ENCODE peak calls at places on chromosomes 2 and 18, in seven cellular contexts. One of them, this sample, is unnamed.

GRCh38 chr2:170812716-170813585 is 3.7 kb upstream of the GAD1 start:
- DNase-seq in cardiac muscle cell: peak; percentile 95
- DNase-seq in thoracic aorta: no peak
- DNase-seq in midbrain: peak; percentile 81
- DNase-seq in ELR: peak; percentile 83
- DNase-seq in posterior vena cava: no peak
- DNase-seq in osteocyte: no peak
- DNase-seq in this sample: peak; percentile 20

GRCh38 chr2:235666240-235666781 is 172.5 kb downstream of the AGAP1 start:
- DNase-seq in cardiac muscle cell: peak; percentile 87
- DNase-seq in osteocyte: no peak
- DNase-seq in ELR: peak; percentile 80
- DNase-seq in thoracic aorta: no peak
- DNase-seq in posterior vena cava: no peak
- DNase-seq in midbrain: peak; percentile 83
- DNase-seq in this sample: peak; percentile 13

GRCh38 chr2:1446281-1446680 is 33.0 kb downstream of the TPO start:
- DNase-seq in thoracic aorta: no peak
- DNase-seq in cardiac muscle cell: no peak
- DNase-seq in posterior vena cava: no peak
- DNase-seq in osteocyte: no peak
- DNase-seq in ELR: no peak
- DNase-seq in midbrain: no peak
- DNase-seq in this sample: no peak

GRCh38 chr18:37554399-37554787 is 11.2 kb downstream of the CELF4 start:
- DNase-seq in osteocyte: no peak
- DNase-seq in cardiac muscle cell: no peak
- DNase-seq in ELR: no peak
- DNase-seq in posterior vena cava: peak; percentile 43
- DNase-seq in midbrain: no peak
- DNase-seq in thoracic aorta: no peak
- DNase-seq in this sample: no peak

GRCh38 chr2:100747551-100747950 is 72.4 kb upstream of the NPAS2 start:
- DNase-seq in midbrain: no peak
- DNase-seq in ELR: peak; percentile 57
- DNase-seq in posterior vena cava: no peak
- DNase-seq in thoracic aorta: no peak
- DNase-seq in cardiac muscle cell: peak; percentile 57
- DNase-seq in osteocyte: no peak
- DNase-seq in this sample: no peak

GRCh38 chr2:163465440-163465839 is 270.4 kb downstream of the FIGN start:
- DNase-seq in osteocyte: no peak
- DNase-seq in cardiac muscle cell: peak; percentile 2
- DNase-seq in thoracic aorta: no peak
- DNase-seq in posterior vena cava: no peak
- DNase-seq in midbrain: no peak
- DNase-seq in ELR: peak; percentile 31
- DNase-seq in this sample: no peak

GRCh38 chr2:42457011-42457410 is 36.8 kb downstream of the KCNG3 start:
- DNase-seq in ELR: peak; percentile 16
- DNase-seq in cardiac muscle cell: no peak
- DNase-seq in posterior vena cava: no peak
- DNase-seq in osteocyte: no peak
- DNase-seq in midbrain: no peak
- DNase-seq in thoracic aorta: no peak
- DNase-seq in this sample: no peak

GRCh38 chr18:12403601-12404506 is 3.9 kb upstream of the PRELID3A start:
- DNase-seq in osteocyte: no peak
- DNase-seq in posterior vena cava: peak; percentile 12
- DNase-seq in midbrain: no peak
- DNase-seq in ELR: peak; percentile 94
- DNase-seq in cardiac muscle cell: peak; percentile 87
- DNase-seq in thoracic aorta: no peak
- DNase-seq in this sample: no peak

GRCh38 chr2:229081411-229081810 is 189.7 kb downstream of the PID1 start:
- DNase-seq in ELR: no peak
- DNase-seq in thoracic aorta: no peak
- DNase-seq in osteocyte: no peak
- DNase-seq in midbrain: no peak
- DNase-seq in cardiac muscle cell: no peak
- DNase-seq in posterior vena cava: no peak
- DNase-seq in this sample: no peak

GRCh38 chr2:54724560-54725342 is 1.3 kb downstream of the EML6 start:
- DNase-seq in cardiac muscle cell: no peak
- DNase-seq in osteocyte: no peak
- DNase-seq in thoracic aorta: no peak
- DNase-seq in ELR: peak; percentile 37
- DNase-seq in posterior vena cava: no peak
- DNase-seq in midbrain: peak; percentile 23
- DNase-seq in this sample: no peak

GRCh38 chr2:112791693-112792230 is 7.5 kb upstream of the IL1A start:
- DNase-seq in cardiac muscle cell: no peak
- DNase-seq in ELR: no peak
- DNase-seq in midbrain: no peak
- DNase-seq in osteocyte: no peak
- DNase-seq in posterior vena cava: no peak
- DNase-seq in thoracic aorta: no peak
- DNase-seq in this sample: no peak

GRCh38 chr2:46973687-46974086 is 58.1 kb upstream of the MCFD2 start:
- DNase-seq in ELR: no peak
- DNase-seq in midbrain: no peak
- DNase-seq in osteocyte: no peak
- DNase-seq in cardiac muscle cell: no peak
- DNase-seq in thoracic aorta: no peak
- DNase-seq in posterior vena cava: no peak
- DNase-seq in this sample: no peak

GRCh38 chr2:39668576-39668975 is 2.9 kb downstream of the TMEM178A start:
- DNase-seq in posterior vena cava: no peak
- DNase-seq in thoracic aorta: no peak
- DNase-seq in cardiac muscle cell: no peak
- DNase-seq in ELR: no peak
- DNase-seq in midbrain: no peak
- DNase-seq in osteocyte: no peak
- DNase-seq in this sample: no peak

GRCh38 chr2:239590995-239591915 is 190.4 kb upstream of the HDAC4 start:
- DNase-seq in ELR: no peak
- DNase-seq in cardiac muscle cell: no peak
- DNase-seq in osteocyte: no peak
- DNase-seq in posterior vena cava: peak; percentile 56
- DNase-seq in thoracic aorta: no peak
- DNase-seq in midbrain: no peak
- DNase-seq in this sample: no peak

GRCh38 chr2:148282201-148282600 is 261.3 kb downstream of the MBD5 start:
- DNase-seq in osteocyte: no peak
- DNase-seq in thoracic aorta: no peak
- DNase-seq in cardiac muscle cell: peak; percentile 33
- DNase-seq in midbrain: no peak
- DNase-seq in ELR: peak; percentile 47
- DNase-seq in posterior vena cava: no peak
- DNase-seq in this sample: no peak

GRCh38 chr2:59314367-59314766 is 1073.2 kb upstream of the FANCL start:
- DNase-seq in osteocyte: no peak
- DNase-seq in thoracic aorta: no peak
- DNase-seq in ELR: no peak
- DNase-seq in midbrain: no peak
- DNase-seq in posterior vena cava: no peak
- DNase-seq in cardiac muscle cell: no peak
- DNase-seq in this sample: no peak

GRCh38 chr2:237405006-237405559 is 8.9 kb downstream of the COL6A3 start:
- DNase-seq in posterior vena cava: no peak
- DNase-seq in cardiac muscle cell: peak; percentile 55
- DNase-seq in osteocyte: no peak
- DNase-seq in thoracic aorta: no peak
- DNase-seq in midbrain: no peak
- DNase-seq in ELR: peak; percentile 60
- DNase-seq in this sample: no peak

GRCh38 chr18:74241426-74241825 is 50.3 kb downstream of the CYB5A start:
- DNase-seq in ELR: no peak
- DNase-seq in osteocyte: no peak
- DNase-seq in midbrain: no peak
- DNase-seq in thoracic aorta: no peak
- DNase-seq in cardiac muscle cell: no peak
- DNase-seq in posterior vena cava: no peak
- DNase-seq in this sample: no peak